ENCODE peak calls at places on chromosome 14, in four cellular contexts. N is CD4-positive, alpha-beta memory T cell; Y is DND-41; G is lower lobe of right lung. E is an unnamed sample. For H3K4me1, the result is how much of the 10 kb centered on the place peaks cover.

GRCh38 chr14:105260826-105261438 is 12.6 kb downstream of the BTBD6 start:
- DNase-seq in N (no peak), Y (no peak), G (no peak), E (no peak)

GRCh38 chr14:81147140-81147897 is 73.4 kb downstream of the GTF2A1 start:
- DNase-seq in N (no peak), Y (peak), G (no peak), E (no peak)

GRCh38 chr14:100988011-100988410 is 84.5 kb upstream of the RTL1 start:
- DNase-seq in N (no peak), Y (no peak), G (no peak), E (no peak)

GRCh38 chr14:105203701-105204100 is 22.6 kb upstream of the NUDT14 start:
- DNase-seq in N (peak), Y (no peak), G (no peak), E (peak)

GRCh38 chr14:45868377-45868776 is 615.4 kb upstream of the MIS18BP1 start:
- DNase-seq in N (no peak), Y (no peak), G (no peak), E (no peak)

GRCh38 chr14:35401422-35401729 is 3.2 kb downstream of the NFKBIA start:
- DNase-seq in N (no peak), Y (no peak), G (no peak), E (no peak)

GRCh38 chr14:92848941-92849340 is 54.8 kb downstream of the GOLGA5 start:
- DNase-seq in N (no peak), Y (no peak), G (no peak), E (no peak)

GRCh38 chr14:63966407-63966806 is 113.6 kb downstream of the SYNE2 start:
- DNase-seq in N (no peak), Y (no peak), G (no peak), E (no peak)

GRCh38 chr14:51539571-51540037 is 112.1 kb upstream of the FRMD6 start:
- DNase-seq in N (no peak), Y (no peak), G (no peak), E (no peak)

GRCh38 chr14:70988452-70988851 is 81.2 kb downstream of the PCNX1 start:
- DNase-seq in N (peak), Y (peak), G (no peak), E (no peak)

GRCh38 chr14:56716705-56717104 is 93.6 kb downstream of the OTX2 start:
- DNase-seq in N (no peak), Y (no peak), G (no peak), E (no peak)

GRCh38 chr14:35331605-35332516 is 39.7 kb downstream of the PSMA6 start:
- DNase-seq in N (no peak), Y (no peak), G (peak), E (peak)

GRCh38 chr14:21100931-21101330 is at the start of gene TMEM253:
- DNase-seq in N (no peak), Y (no peak), G (no peak), E (peak)

GRCh38 chr14:100578552-100578951 is 8.7 kb downstream of the BEGAIN start:
- DNase-seq in N (no peak), Y (no peak), G (no peak), E (no peak)

GRCh38 chr14:28609228-28609828 is 157.3 kb upstream of the FOXG1 start:
- DNase-seq in N (no peak), Y (peak), G (peak), E (no peak)

GRCh38 chr14:105294142-105294597 is 6.6 kb downstream of the BRF1 start:
- DNase-seq in N (peak), Y (no peak), G (no peak), E (no peak)

GRCh38 chr14:75527449-75528163 is 5.3 kb downstream of the BATF start:
- DNase-seq in N (peak), Y (no peak), G (no peak), E (no peak)

GRCh38 chr14:29077916-29078315 is 311.3 kb downstream of the FOXG1 start:
- DNase-seq in N (no peak), Y (no peak), G (no peak), E (no peak)

GRCh38 chr14:105141026-105141425 is 27.6 kb downstream of the JAG2 start:
- DNase-seq in N (no peak), Y (no peak), G (no peak), E (no peak)

GRCh38 chr14:105181542-105182295 is 607 bp upstream of the NUDT14 start:
- DNase-seq in N (no peak), Y (no peak), G (no peak), E (no peak)

GRCh38 chr14:73740921-73741326 is 26.7 kb upstream of the PNMA1 start:
- DNase-seq in N (peak), Y (no peak), G (peak), E (peak)

DNA sequence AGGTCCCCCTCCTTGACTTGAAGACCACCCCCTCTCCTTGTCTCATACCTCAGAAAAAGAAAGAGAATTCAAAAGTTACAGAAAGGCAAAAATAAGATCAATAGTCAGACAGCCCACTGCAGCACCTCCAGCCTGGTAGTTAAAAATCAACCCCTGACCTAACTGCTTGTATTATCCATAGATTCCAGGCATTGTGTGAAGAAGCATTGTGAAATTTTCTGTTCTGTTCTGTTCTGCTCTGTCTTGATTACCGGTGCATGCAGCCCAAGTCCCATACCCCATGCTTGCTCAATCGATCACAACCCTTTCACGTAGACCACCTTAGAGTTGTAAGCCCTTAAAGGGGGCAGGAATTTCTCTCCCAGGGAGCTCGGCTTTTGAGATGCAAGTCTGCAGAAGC is 5.8 kb upstream of the DHRS7 start:
- DNase-seq in N (no peak), Y (no peak), G (no peak), E (no peak)
- H3K4me1 ChIP-seq in N (under half), Y (under half), G (under half), E (under half)

DNA sequence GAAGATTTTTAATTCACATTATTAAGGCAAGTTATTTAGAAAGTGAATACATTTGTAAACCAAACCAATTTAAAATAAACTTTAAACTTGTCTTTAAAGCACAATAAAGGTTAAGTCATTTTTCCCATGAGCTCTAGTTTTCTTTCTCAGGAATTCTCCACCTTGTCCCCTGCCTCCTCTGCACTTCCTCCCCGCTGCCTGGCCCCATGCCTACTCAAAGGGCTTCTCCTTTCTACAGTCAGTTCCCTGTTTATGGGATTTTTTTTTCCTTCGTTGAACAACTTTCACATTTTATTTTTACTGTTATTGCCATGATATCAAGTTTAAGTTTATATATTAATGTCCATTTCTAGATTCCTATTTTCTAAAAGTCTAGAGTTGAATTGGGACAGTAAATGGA is 223.0 kb downstream of the SLC25A21 start:
- DNase-seq in N (no peak), Y (no peak), G (no peak), E (no peak)
- H3K4me1 ChIP-seq in N (under half), Y (under half), G (under half), E (under half)

GRCh38 chr14:77040995-77041744 is 12.7 kb upstream of the IRF2BPL start:
- DNase-seq in N (peak), Y (peak), G (no peak), E (no peak)
- H3K4me1 ChIP-seq in N (half or more), Y (half or more), G (half or more), E (half or more)

GRCh38 chr14:97388408-97388807 is 591.2 kb downstream of the VRK1 start:
- DNase-seq in N (no peak), Y (peak), G (no peak), E (no peak)

GRCh38 chr14:97381309-97381708 is 584.1 kb downstream of the VRK1 start:
- DNase-seq in N (no peak), Y (no peak), G (no peak), E (no peak)

GRCh38 chr14:97382616-97383226 is 585.5 kb downstream of the VRK1 start:
- DNase-seq in N (no peak), Y (no peak), G (no peak), E (no peak)

GRCh38 chr14:97387252-97387882 is 590.2 kb downstream of the VRK1 start:
- DNase-seq in N (no peak), Y (no peak), G (no peak), E (no peak)

GRCh38 chr14:97385727-97386126 is 588.5 kb downstream of the VRK1 start:
- DNase-seq in N (no peak), Y (no peak), G (no peak), E (no peak)
- H3K4me1 ChIP-seq in N (under half), Y (under half), G (under half), E (under half)

GRCh38 chr14:34040765-34041164 is 89.9 kb upstream of the EGLN3 start:
- DNase-seq in N (no peak), Y (no peak), G (no peak), E (no peak)
- H3K4me1 ChIP-seq in N (under half), Y (under half), G (under half), E (under half)

DNA sequence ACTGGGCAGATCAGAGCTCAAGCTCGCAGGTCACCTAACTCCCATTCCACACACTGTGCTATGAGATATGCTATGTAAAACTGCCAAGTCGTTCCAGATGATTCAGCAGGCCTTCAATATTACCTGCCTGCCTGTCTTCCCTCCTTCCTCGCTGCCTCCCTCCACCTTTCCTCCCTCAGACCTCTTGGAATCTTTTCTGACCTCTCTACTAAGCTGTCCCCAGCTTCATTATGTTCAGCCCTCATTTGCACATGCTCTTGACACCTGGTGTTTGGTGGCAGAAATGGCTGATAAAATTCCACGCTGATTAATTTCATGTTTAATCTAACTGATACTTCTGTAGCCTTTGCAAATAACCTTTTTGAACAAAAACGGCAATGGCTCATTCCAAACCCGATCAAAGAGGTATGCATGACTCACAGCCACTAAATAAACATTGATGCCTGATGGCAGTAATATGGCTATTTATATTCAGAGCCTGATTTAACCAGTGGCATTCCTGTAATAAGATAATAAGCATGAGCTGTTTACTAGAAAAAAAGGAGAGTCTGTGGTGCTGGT is 130.8 kb upstream of the EGLN3 start:
- DNase-seq in N (no peak), Y (no peak), G (no peak), E (no peak)
- H3K4me1 ChIP-seq in N (under half), Y (under half), G (under half), E (under half)

GRCh38 chr14:103890052-103890371 is 38.2 kb upstream of the TDRD9 start:
- DNase-seq in N (no peak), Y (no peak), G (no peak), E (peak)
- H3K4me1 ChIP-seq in N (under half), Y (under half), G (under half), E (under half)

DNA sequence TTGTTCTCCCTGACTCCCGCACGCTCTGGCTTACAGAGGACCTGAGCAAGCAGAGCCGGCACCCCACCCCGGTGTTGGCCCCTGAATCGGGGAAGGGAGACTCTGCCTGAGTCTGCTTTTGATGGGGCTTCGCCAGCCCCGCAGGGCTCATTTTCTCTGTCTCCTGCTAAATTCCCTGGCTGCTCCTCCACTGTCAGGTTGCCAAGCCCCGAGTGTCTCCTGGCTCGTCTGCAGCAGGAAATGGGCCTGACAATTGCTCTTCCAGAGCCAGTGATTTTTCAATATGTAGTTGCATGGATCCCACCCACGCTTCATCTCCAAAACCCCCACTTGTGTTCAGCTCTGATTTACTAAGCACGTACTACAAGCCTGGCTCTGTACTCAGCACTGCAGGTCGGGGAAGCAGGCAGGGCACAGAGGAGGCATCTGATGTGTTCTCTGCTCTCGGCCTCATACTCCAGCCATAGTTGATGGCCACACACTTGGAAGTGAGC is 126.2 kb downstream of the SLC38A6 start:
- DNase-seq in N (no peak), Y (no peak), G (no peak), E (peak)
- H3K4me1 ChIP-seq in N (under half), Y (under half), G (under half), E (under half)

GRCh38 chr14:69091695-69092094 is 61.2 kb downstream of the DCAF5 start:
- DNase-seq in N (no peak), Y (no peak), G (no peak), E (no peak)

GRCh38 chr14:69090187-69090789 is 62.6 kb downstream of the DCAF5 start:
- DNase-seq in N (no peak), Y (peak), G (no peak), E (no peak)

GRCh38 chr14:69086537-69086936 is 66.4 kb downstream of the DCAF5 start:
- DNase-seq in N (no peak), Y (no peak), G (no peak), E (no peak)

GRCh38 chr14:69087061-69087461 is 65.9 kb downstream of the DCAF5 start:
- DNase-seq in N (no peak), Y (no peak), G (no peak), E (no peak)

DNA sequence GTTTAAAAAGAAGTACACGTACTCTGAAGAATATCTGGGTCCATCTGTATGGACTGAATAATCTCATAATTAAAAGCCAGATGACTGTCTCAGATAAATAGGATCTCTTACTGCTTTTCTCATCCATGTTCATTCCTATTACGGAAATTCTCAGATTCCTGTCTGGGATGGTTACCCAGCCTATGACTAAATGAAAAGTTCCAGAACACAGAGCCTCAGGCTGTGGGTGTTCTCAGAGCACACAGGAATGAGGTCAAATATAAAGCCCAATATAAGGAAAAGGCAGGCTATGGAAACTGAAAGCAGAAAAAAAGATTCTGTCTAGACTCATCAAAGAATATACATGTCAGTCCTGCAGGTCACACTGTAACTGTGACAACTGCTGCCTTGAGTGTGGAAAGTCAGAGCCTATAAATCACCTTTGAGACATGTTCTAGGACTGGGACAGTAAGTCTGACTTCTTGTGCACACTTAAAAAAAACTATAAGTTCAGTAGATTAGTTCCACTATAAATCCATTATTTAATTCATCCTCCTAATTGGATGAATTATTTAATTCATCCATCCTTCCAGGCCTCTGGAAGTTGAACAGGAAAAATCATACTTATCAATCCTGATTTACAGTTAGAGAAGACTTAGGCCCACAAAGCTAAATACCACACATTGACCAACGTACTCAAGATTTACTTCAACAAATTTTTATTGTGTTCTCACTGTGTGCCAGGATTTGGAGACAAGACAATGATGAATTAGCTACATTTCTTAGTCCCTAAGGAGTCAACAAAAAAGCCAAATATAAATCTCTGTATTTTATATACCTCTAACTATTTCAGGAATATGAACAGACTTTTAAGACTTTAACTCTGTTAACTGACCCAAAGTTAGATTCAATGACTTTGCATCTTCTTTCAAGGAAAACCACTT is 64.1 kb downstream of the DCAF5 start:
- DNase-seq in N (no peak), Y (no peak), G (no peak), E (no peak)
- H3K4me1 ChIP-seq in N (under half), Y (under half), G (under half), E (under half)

DNA sequence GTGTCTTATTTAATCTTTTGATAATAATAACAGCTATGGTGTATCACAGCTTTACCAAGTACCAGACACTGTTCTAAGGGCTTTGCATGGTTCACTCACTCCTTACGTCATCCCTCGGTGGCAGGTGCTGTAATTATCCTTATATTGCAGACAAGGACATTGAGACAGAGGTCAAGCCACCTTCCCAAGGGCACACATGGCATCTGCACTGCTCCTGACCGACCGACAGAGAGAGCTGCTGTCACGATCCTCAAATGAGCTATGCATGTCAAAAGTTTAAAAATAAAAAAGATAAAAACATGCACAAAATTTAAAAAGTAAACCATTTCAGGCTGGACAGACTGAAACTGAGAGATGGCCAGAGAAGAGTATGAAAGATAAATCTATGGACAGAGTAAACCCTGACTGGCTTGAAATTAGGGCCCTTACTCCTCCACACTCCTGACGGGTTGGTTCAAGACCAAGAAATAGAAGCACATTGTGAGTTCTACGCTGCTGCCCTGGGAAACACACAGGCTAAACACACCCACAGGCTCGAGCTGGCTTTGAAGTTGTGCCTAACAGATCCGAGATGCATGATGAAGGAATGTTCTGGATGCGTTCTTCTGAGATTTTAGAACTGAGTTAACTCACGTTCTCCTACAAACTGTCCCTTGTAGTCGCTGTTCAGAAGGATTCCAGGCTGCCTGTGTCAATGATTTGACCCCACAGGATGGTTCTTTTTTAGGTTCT is 268.7 kb downstream of the ZFP36L1 start:
- DNase-seq in N (no peak), Y (no peak), G (no peak), E (no peak)
- H3K4me1 ChIP-seq in N (under half), Y (under half), G (half or more), E (under half)